ENCODE peak calls at places on chromosome 5, in four cellular contexts. C is neuronal stem cell, M is tibial nerve, G is tibial artery. Q is an unnamed sample.

GRCh38 chr5:172007153-172007794 is 836 bp upstream of the FBXW11 start:
- DNase-seq in C (no peak), M (no peak), G (no peak), Q (no peak)

GRCh38 chr5:127072861-127073846 is at the start of gene C5orf63:
- DNase-seq in C (no peak), M (no peak), G (no peak), Q (peak; percentile 53)

GRCh38 chr5:176774216-176775171 is 35.9 kb upstream of the UNC5A start:
- DNase-seq in C (no peak), M (no peak), G (peak; percentile 43), Q (no peak)

GRCh38 chr5:96880402-96881164 is 4.3 kb downstream of the ERAP2 start:
- DNase-seq in C (no peak), M (no peak), G (no peak), Q (no peak)

GRCh38 chr5:177477701-177478477 is 4.5 kb upstream of the DBN1 start:
- DNase-seq in C (no peak), M (no peak), G (no peak), Q (no peak)

GRCh38 chr5:167953151-167953788 is 338.2 kb upstream of the WWC1 start:
- DNase-seq in C (peak; percentile 12), M (no peak), G (no peak), Q (no peak)

GRCh38 chr5:42691413-42691861 is 65.2 kb upstream of the CCDC152 start:
- DNase-seq in C (no peak), M (no peak), G (no peak), Q (no peak)

GRCh38 chr5:14016549-14016948 is 72.1 kb upstream of the DNAH5 start:
- DNase-seq in C (no peak), M (no peak), G (no peak), Q (no peak)

GRCh38 chr5:81718300-81718699 is 32.6 kb downstream of the SSBP2 start:
- DNase-seq in C (no peak), M (no peak), G (no peak), Q (no peak)

GRCh38 chr5:14038341-14038959 is 94.0 kb upstream of the DNAH5 start:
- DNase-seq in C (no peak), M (no peak), G (no peak), Q (no peak)

GRCh38 chr5:95861221-95861857 is 38.8 kb upstream of the GLRX start:
- DNase-seq in C (no peak), M (peak; percentile 83), G (peak; percentile 93), Q (no peak)

GRCh38 chr5:91641730-91642350 is 258.7 kb upstream of the ARRDC3 start:
- DNase-seq in C (peak; percentile 62), M (no peak), G (no peak), Q (no peak)

GRCh38 chr5:32244017-32244416 is 68.7 kb downstream of the MTMR12 start:
- DNase-seq in C (no peak), M (no peak), G (no peak), Q (no peak)

GRCh38 chr5:62938927-62939326 is 360.3 kb downstream of the LRRC70 start:
- DNase-seq in C (no peak), M (no peak), G (no peak), Q (no peak)

GRCh38 chr5:132446621-132447020 is 44.0 kb downstream of the IRF1 start:
- DNase-seq in C (no peak), M (peak; percentile 89), G (peak; percentile 91), Q (no peak)

GRCh38 chr5:133371371-133372155 is 240.8 kb downstream of the FSTL4 start:
- DNase-seq in C (no peak), M (no peak), G (peak; percentile 50), Q (no peak)

GRCh38 chr5:55231476-55232193 is 1.8 kb downstream of the CCNO start:
- DNase-seq in C (peak; percentile 38), M (no peak), G (no peak), Q (no peak)

GRCh38 chr5:55234171-55234700 is 828 bp upstream of the CCNO start:
- DNase-seq in C (no peak), M (no peak), G (no peak), Q (no peak)

GRCh38 chr5:55231029-55231475 is 2.4 kb downstream of the CCNO start:
- DNase-seq in C (no peak), M (no peak), G (no peak), Q (no peak)

GRCh38 chr5:55232985-55233928 is at the start of gene CCNO:
- DNase-seq in C (peak; percentile 85), M (peak; percentile 35), G (peak; percentile 86), Q (peak; percentile 26)

DNA sequence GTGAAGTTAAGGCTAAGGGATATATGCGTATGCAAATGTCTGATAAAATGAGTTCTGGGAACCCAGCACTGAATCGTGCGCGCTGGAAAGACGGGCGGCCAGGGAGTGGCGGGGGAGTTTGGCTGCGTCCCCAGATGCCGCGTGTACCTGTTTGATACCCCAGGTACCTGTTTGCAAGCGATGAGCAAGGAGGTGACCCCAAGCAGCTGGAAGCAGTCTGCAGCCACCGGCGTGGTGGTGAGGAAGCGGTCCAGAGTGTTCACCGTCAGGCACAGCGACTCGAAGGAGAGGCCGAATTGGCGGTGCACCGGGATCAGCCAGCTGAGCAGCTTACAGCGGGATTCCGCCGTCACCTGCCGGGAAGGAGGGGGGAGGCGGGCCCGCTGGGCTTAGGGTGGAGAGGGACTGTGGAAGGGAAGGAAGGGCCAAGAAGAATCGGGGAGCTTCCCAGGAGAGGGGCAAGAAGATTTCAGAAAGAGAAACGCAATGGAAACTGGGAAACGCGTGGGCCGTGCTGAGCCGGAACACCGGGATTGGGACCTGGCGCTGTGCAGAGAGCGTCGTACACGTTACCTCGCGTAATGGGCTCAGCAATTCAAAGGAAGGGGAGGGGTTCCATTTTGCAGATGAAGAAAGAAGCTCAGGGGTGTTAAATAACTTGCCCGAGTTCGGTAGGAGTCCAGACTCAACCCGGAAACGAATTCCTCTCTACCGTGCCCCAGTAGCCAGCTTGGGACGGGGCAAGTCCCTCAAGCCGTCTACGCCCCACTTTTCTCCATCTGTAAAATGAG is 1.0 kb downstream of the CCNO start:
- DNase-seq in C (peak; percentile 38), M (no peak), G (no peak), Q (no peak)
- H3K27me3 ChIP-seq in C (peaks cover 74% of the 10 kb centered on the region), M (peaks cover 95% of the 10 kb centered on the region), G (no peaks in the 10 kb centered on the region), Q (peaks cover 63% of the 10 kb centered on the region)

DNA sequence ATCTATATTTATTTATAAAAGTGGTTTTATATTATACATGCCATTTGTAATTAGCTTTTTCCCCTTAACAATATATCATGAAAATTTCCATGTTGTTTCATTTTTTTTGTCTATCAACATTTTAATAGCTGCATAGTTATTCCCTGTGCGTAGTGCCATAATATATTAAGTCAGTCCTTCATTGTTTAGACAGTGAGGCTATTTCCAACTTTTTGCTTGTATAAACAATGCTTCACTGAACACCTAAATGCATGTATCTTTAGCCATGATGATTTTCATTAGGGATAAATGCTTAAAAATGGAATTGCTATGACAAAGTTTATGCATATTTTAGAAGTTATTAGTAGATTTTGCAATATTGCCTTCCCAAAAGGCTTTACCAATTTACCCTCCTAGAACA is 80.7 kb upstream of the STC2 start:
- DNase-seq in C (no peak), M (no peak), G (no peak), Q (no peak)
- H3K27ac ChIP-seq in C (no peak overlapping the region), M (no peak overlapping the region), G (no peak overlapping the region), Q (no peak overlapping the region)

GRCh38 chr5:141261238-141261546 is 16.0 kb downstream of the PCDHB15 start:
- DNase-seq in C (no peak), M (no peak), G (no peak), Q (no peak)

GRCh38 chr5:141258948-141259347 is 13.8 kb downstream of the PCDHB15 start:
- DNase-seq in C (no peak), M (no peak), G (no peak), Q (no peak)

GRCh38 chr5:141260458-141261237 is 15.5 kb downstream of the PCDHB15 start:
- DNase-seq in C (peak; percentile 2), M (no peak), G (no peak), Q (no peak)

DNA sequence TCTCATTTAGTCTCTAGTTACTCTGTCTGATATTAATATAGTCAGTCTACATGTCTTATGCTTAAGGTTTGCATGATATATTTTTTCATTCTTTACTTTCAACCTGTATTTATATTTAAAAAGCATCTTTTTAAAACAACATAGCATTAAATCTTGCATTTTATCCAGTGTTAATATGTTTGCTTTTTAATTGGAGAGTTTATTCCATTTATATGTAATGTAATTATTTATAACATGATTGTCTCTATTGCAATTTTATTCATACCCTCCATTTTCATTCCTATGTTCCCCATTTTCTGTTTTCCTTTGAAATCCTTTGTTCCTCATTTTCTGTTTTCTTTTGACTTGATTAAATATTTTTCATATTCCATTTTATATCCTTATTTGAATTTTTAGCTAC is 13.3 kb downstream of the PCDHB15 start:
- DNase-seq in C (no peak), M (no peak), G (no peak), Q (no peak)
- H3K9me3 ChIP-seq in C (peaks cover 14% of the 10 kb centered on the region), M (peaks cover 4% of the 10 kb centered on the region), G (peaks cover 99% of the 10 kb centered on the region), Q (peaks cover 55% of the 10 kb centered on the region)

DNA sequence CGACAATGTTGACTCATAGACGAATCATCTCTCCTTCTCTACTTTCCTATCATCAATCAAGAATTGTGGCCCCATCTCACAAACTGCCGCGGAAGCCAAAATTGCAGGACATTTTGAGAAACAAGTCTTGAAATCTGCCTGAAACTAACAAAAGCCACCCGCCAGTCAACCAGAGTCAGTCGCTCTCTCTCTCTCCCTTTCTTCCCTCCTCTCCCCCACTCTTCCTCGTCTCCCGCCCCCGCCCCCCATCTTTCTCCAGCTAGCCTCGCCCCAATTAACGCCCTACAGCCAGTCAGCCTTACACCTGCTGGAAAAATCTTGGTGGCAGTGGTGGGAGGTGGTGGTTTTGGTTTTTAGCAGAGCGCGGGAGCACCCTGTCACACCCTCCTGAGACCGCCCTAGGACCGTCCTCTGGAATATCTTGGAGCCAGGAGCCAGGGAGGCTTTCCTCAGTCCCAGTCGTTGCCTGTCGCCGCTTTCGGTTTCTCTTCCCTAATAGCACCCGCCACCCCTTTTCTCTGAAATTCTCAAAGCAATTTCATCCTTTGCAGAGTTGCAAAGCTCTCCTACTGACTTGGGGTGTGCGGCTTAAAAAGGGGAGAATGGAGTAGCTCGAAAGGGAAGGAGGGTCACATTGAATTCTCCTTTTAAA is 301.1 kb downstream of the PARP8 start:
- DNase-seq in C (peak; percentile 35), M (no peak), G (no peak), Q (no peak)
- H3K27me3 ChIP-seq in C (peaks cover 77% of the 10 kb centered on the region), M (peaks cover 86% of the 10 kb centered on the region), G (peaks cover 6% of the 10 kb centered on the region), Q (peaks cover 67% of the 10 kb centered on the region)

GRCh38 chr5:157388148-157388547 is 71.9 kb upstream of the NIPAL4 start:
- DNase-seq in C (no peak), M (no peak), G (no peak), Q (no peak)
- H3K27ac ChIP-seq in C (no peak overlapping the region), M (no peak overlapping the region), G (peak overlapping the region; percentile 92), Q (peak overlapping the region; percentile 34)

DNA sequence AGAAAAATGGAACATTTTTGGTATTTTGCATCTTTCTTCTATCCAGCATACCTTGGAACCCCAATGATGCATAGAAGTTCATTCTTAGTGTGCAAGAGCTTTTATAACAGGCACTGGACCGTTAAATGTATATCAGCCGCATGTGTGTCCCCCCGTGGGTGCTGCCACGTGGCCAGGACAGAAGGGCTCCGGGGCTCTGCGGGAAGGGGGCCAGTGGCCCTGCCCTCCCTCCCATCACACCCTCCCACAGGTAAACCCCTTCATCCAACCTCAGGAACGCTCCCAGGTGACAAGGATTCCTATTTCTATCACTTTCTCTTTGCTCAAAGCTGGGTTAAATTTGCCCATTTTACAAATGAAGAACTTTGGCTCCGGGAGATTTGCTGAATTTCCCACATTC is 393.4 kb upstream of the IRX4 start:
- DNase-seq in C (no peak), M (no peak), G (no peak), Q (no peak)
- H3K9me3 ChIP-seq in C (no peaks in the 10 kb centered on the region), M (no peaks in the 10 kb centered on the region), G (no peaks in the 10 kb centered on the region), Q (no peaks in the 10 kb centered on the region)

DNA sequence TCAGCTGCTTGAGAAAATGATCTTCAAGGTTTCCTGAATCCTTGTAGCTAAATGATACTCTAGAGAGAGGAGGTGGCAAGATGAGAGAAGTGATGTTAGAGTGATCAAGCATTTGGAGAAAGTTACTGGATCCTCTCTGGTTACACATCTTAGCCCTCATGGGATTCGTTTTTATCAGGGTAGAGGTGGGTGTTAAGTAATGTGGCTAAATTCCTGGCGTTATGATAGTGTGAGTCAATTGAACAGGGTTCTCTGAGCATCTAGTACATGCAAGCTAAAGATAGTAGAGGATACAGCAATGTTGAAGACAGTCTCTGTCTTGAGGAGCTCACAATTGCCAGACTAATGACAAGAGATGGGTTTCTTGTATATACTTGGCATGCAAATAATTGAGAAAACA is 123.7 kb downstream of the PSD2 start:
- DNase-seq in C (no peak), M (no peak), G (no peak), Q (no peak)
- H3K27me3 ChIP-seq in C (no peaks in the 10 kb centered on the region), M (no peaks in the 10 kb centered on the region), G (no peaks in the 10 kb centered on the region), Q (no peaks in the 10 kb centered on the region)

Q was measured in effector memory CD4-positive, alpha-beta T cell.